ENCODE peak calls at places on chromosomes 12 and 14, in six cellular contexts. Y, N, V, U, S and H are unnamed samples.

GRCh38 chr14:69044296-69044695 is 65.2 kb upstream of the ACTN1 start:
- DNase-seq in Y (no peak), N (no peak), V (no peak), U (no peak), S (no peak), H (no peak)

GRCh38 chr12:2250797-2251196 is 198.0 kb downstream of the CACNA1C start:
- DNase-seq in Y (no peak), N (no peak), V (no peak), U (no peak), S (no peak), H (no peak)

GRCh38 chr12:109759076-109759420 is 45.4 kb downstream of the FAM222A start:
- DNase-seq in Y (peak; percentile 57), N (no peak), V (peak; percentile 26), U (no peak), S (no peak), H (no peak)

GRCh38 chr12:71591601-71592000 is 72.0 kb downstream of the ZFC3H1 start:
- DNase-seq in Y (peak; percentile 85), N (no peak), V (no peak), U (no peak), S (no peak), H (no peak)

GRCh38 chr14:99572173-99572999 is 31.6 kb downstream of the CCDC85C start:
- DNase-seq in Y (no peak), N (no peak), V (peak; percentile 87), U (peak; percentile 71), S (no peak), H (no peak)

GRCh38 chr12:94951071-94951639 is 52.3 kb downstream of the NDUFA12 start:
- DNase-seq in Y (peak; percentile 72), N (no peak), V (peak; percentile 51), U (peak; percentile 21), S (no peak), H (no peak)

GRCh38 chr12:1369942-1370620 is 224.3 kb downstream of the FBXL14 start:
- DNase-seq in Y (no peak), N (no peak), V (no peak), U (no peak), S (no peak), H (no peak)

GRCh38 chr12:27899151-27899661 is 73.3 kb downstream of the PTHLH start:
- DNase-seq in Y (no peak), N (no peak), V (no peak), U (no peak), S (no peak), H (no peak)

GRCh38 chr12:18320976-18321375 is 59.7 kb downstream of the PIK3C2G start:
- DNase-seq in Y (no peak), N (no peak), V (no peak), U (no peak), S (no peak), H (no peak)

GRCh38 chr14:80587096-80587724 is 354.3 kb downstream of the CEP128 start:
- DNase-seq in Y (no peak), N (no peak), V (no peak), U (peak; percentile 18), S (no peak), H (no peak)

DNA sequence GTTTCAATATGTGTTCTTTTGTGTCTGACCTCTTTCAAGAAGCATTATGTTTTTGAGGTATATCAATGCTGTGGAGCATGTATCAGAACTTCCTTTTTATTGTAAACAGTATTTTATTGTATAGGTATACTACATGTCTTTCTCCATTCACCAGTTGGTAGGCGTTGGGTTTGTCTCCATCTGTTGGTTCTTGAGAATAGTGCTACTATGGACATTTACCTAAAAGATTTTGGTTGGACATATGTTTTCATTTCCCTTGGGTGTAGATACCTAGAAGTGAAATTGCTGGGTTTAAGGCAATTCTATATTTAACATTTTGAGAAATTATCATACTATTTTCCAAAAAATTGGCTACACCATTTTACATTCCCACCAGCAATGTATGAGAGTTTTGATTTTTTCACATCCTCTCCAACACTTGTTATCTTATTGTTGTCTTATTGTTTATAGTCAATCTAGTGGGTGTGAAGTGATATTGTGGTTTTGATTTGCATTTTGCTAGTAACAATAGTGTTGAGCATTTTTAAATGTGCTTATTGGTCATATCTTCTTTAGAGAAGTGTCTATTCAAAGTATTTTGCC is 409.2 kb downstream of the IPO8 start:
- DNase-seq in Y (no peak), N (no peak), V (peak; percentile 24), U (no peak), S (no peak), H (no peak)
- H3K4me1 ChIP-seq in Y (no peaks in the 10 kb centered on the region), N (no peaks in the 10 kb centered on the region), V (no peaks in the 10 kb centered on the region), U (no peaks in the 10 kb centered on the region), S (no peaks in the 10 kb centered on the region), H (no peaks in the 10 kb centered on the region)

DNA sequence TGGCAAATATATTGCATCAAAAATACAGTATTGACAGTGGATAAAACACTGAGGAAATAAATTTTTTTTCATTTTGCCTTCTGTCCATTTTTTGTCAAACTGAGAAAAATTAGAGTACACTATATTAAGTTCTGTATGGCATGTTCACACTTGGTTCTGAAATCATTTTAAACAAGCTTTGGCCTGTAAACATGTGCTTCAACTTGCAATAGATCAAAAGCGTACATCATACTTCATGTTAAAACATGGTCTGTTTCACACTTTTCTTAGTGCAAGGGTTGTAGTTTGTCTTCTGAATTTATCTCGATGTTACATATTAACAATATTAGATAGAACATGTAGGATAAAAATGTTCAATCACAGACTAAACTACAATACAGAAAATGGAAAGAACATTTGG is 208.0 kb downstream of the PCNX1 start:
- DNase-seq in Y (no peak), N (no peak), V (no peak), U (no peak), S (no peak), H (no peak)
- H3K36me3 ChIP-seq in Y (peaks cover 68% of the 10 kb centered on the region), N (peaks cover 44% of the 10 kb centered on the region), V (peaks cover 28% of the 10 kb centered on the region), U (peaks cover 3% of the 10 kb centered on the region), S (peaks cover 13% of the 10 kb centered on the region), H (peaks cover 17% of the 10 kb centered on the region)

DNA sequence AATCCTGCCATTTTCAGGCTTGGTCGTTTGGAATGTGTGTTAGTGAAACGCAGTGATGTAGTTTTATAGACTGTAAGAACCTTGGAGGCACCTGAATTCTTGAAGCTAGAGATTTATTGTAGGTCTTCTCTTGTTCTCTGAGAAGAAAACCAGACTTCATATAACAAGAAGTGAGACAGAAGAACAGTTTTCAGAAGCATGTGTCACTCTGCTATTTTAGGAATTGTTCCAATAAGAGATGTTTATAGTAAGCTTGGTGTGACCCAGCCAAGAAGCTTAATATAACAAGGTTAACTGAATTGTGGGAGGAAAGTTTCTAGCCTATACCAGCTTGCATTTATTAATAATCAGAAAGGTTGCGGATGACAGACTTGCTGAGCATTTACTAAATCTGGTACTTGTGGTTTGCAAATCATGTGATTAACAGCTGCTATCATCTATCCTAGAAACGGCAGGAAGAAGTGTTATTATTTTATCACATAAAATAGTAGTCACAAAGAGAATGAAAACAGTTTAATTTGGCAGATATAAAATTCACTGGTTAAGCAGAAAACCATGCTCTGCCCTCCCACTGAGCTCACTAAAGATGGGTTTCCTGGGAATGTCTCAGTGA is 49.2 kb upstream of the BCAT1 start:
- DNase-seq in Y (no peak), N (no peak), V (no peak), U (no peak), S (no peak), H (no peak)
- H3K4me3 ChIP-seq in Y (no peak overlapping the region), N (no peak overlapping the region), V (no peak overlapping the region), U (no peak overlapping the region), S (no peak overlapping the region), H (no peak overlapping the region)

GRCh38 chr12:69915964-69916363 is 90.9 kb downstream of the MYRFL start:
- DNase-seq in Y (no peak), N (no peak), V (no peak), U (no peak), S (no peak), H (no peak)
- H3K4me1 ChIP-seq in Y (no peaks in the 10 kb centered on the region), N (no peaks in the 10 kb centered on the region), V (no peaks in the 10 kb centered on the region), U (no peaks in the 10 kb centered on the region), S (no peaks in the 10 kb centered on the region), H (no peaks in the 10 kb centered on the region)